ENCODE peak calls at places on chromosomes 2 and 18, in seven cellular contexts. K is H9, V is mesendoderm, G is IMR-90, X is trophoblast cell, S is H1, J is neuronal stem cell. F is an unnamed sample.

GRCh38 chr2:97704989-97705388 is 8.4 kb upstream of the ZAP70 start:
- DNase-seq in K (peak), V (no peak), G (no peak), X (no peak), S (no peak), J (no peak), F (no peak)

GRCh38 chr2:42810971-42811865 is 18.8 kb upstream of the HAAO start:
- DNase-seq in K (peak), V (peak), G (peak), X (peak), S (peak), J (peak), F (peak)

GRCh38 chr2:16225545-16225944 is 285.2 kb downstream of the MYCN start:
- DNase-seq in K (no peak), V (no peak), G (no peak), X (no peak), S (no peak), J (no peak), F (no peak)

GRCh38 chr2:160474891-160475795 is 18.5 kb downstream of the RBMS1 start:
- DNase-seq in K (no peak), V (peak), G (peak), X (no peak), S (no peak), J (no peak), F (peak)

GRCh38 chr18:50312296-50313030 is 25.0 kb upstream of the CXXC1 start:
- DNase-seq in K (no peak), V (no peak), G (no peak), X (peak), S (no peak), J (no peak), F (no peak)

GRCh38 chr2:239125726-239126675 is 274.8 kb downstream of the HDAC4 start:
- DNase-seq in K (no peak), V (no peak), G (no peak), X (no peak), S (no peak), J (no peak), F (no peak)

GRCh38 chr2:199807966-199808365 is 43.0 kb downstream of the FTCDNL1 start:
- DNase-seq in K (no peak), V (peak), G (no peak), X (no peak), S (no peak), J (no peak), F (no peak)

GRCh38 chr2:215619989-215620388 is 184.1 kb upstream of the FN1 start:
- DNase-seq in K (no peak), V (no peak), G (no peak), X (peak), S (no peak), J (no peak), F (no peak)

GRCh38 chr2:195414479-195414878 is 242.5 kb upstream of the SLC39A10 start:
- DNase-seq in K (no peak), V (no peak), G (no peak), X (no peak), S (no peak), J (no peak), F (no peak)

GRCh38 chr2:14451312-14451711 is 181.2 kb upstream of the LRATD1 start:
- DNase-seq in K (no peak), V (peak), G (no peak), X (peak), S (no peak), J (no peak), F (no peak)

GRCh38 chr2:238561230-238561629 is 134.5 kb downstream of the ASB1 start:
- DNase-seq in K (no peak), V (no peak), G (no peak), X (no peak), S (no peak), J (no peak), F (no peak)

GRCh38 chr18:48949606-48950535 is 894 bp downstream of the SMAD7 start:
- DNase-seq in K (peak), V (peak), G (peak), X (peak), S (no peak), J (peak), F (peak)

GRCh38 chr2:8893474-8893873 is 56.1 kb upstream of the KIDINS220 start:
- DNase-seq in K (no peak), V (no peak), G (no peak), X (no peak), S (no peak), J (no peak), F (no peak)

GRCh38 chr2:173664520-173664919 is 300.7 kb downstream of the SP3 start:
- DNase-seq in K (no peak), V (no peak), G (peak), X (no peak), S (no peak), J (no peak), F (no peak)

GRCh38 chr2:128444044-128444771 is 125.5 kb upstream of the HS6ST1 start:
- DNase-seq in K (peak), V (no peak), G (no peak), X (no peak), S (no peak), J (no peak), F (no peak)

GRCh38 chr2:88810488-88810887 is 119.0 kb downstream of the RPIA start:
- DNase-seq in K (no peak), V (no peak), G (no peak), X (no peak), S (no peak), J (no peak), F (no peak)

GRCh38 chr2:162113771-162114168 is 38.3 kb downstream of the GCG start:
- DNase-seq in K (no peak), V (peak), G (peak), X (peak), S (no peak), J (no peak), F (peak)

GRCh38 chr2:239033801-239034560 is 186.1 kb downstream of the TWIST2 start:
- DNase-seq in K (no peak), V (no peak), G (no peak), X (no peak), S (no peak), J (no peak), F (no peak)

GRCh38 chr2:8159211-8159965 is 522.5 kb upstream of the ID2 start:
- DNase-seq in K (no peak), V (peak), G (no peak), X (no peak), S (no peak), J (no peak), F (no peak)

GRCh38 chr2:71453404-71454220 is at the start of gene DYSF:
- DNase-seq in K (peak), V (peak), G (peak), X (peak), S (peak), J (peak), F (peak)

GRCh38 chr2:214796901-214797300 is 12.6 kb downstream of the BARD1 start:
- DNase-seq in K (no peak), V (no peak), G (no peak), X (no peak), S (no peak), J (no peak), F (no peak)

GRCh38 chr2:238162171-238162515 is 3.4 kb downstream of the ERFE start:
- DNase-seq in K (no peak), V (no peak), G (no peak), X (no peak), S (no peak), J (no peak), F (no peak)

GRCh38 chr2:48249631-48250473 is 280.1 kb upstream of the STON1 start:
- DNase-seq in K (no peak), V (no peak), G (peak), X (no peak), S (no peak), J (no peak), F (peak)

GRCh38 chr2:17326717-17327116 is 191.5 kb downstream of the RAD51AP2 start:
- DNase-seq in K (no peak), V (no peak), G (no peak), X (no peak), S (no peak), J (no peak), F (no peak)

GRCh38 chr2:12442627-12442928 is 274.2 kb upstream of the TRIB2 start:
- DNase-seq in K (no peak), V (no peak), G (peak), X (no peak), S (no peak), J (no peak), F (peak)

GRCh38 chr18:5304232-5304631 is 8.7 kb upstream of the ZBTB14 start:
- DNase-seq in K (no peak), V (no peak), G (no peak), X (no peak), S (no peak), J (no peak), F (no peak)

GRCh38 chr18:73520229-73520628 is 627.4 kb downstream of the FBXO15 start:
- DNase-seq in K (peak), V (peak), G (peak), X (no peak), S (peak), J (peak), F (no peak)

GRCh38 chr2:15673919-15674636 is 82.4 kb downstream of the DDX1 start:
- DNase-seq in K (no peak), V (no peak), G (peak), X (peak), S (no peak), J (no peak), F (peak)

GRCh38 chr18:61201516-61201915 is 131.7 kb upstream of the CDH20 start:
- DNase-seq in K (no peak), V (no peak), G (no peak), X (no peak), S (no peak), J (no peak), F (no peak)

GRCh38 chr2:53422979-53423378 is 344.6 kb upstream of the CHAC2 start:
- DNase-seq in K (peak), V (peak), G (peak), X (peak), S (peak), J (peak), F (peak)

DNA sequence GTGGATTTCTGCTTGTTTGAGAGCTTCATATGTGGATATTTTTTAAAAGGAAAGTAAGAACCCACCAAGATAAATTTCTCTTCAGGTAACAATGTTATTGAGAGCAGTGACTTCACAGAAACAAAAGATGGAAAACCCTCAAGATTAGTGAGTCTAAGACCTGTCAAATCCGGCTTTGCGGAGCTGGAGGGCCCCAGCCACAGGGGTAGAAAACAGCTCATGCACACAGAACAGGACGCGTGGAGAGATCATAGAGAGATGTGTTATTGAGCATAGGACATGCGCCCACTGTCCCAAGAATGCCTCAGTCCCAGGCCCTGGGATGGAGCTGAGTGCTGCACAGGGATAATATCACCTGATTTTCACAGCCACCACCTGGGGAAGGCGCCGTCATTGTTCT is 21.3 kb downstream of the EDAR start:
- DNase-seq in K (no peak), V (no peak), G (no peak), X (no peak), S (no peak), J (no peak), F (no peak)
- H3K23ac ChIP-seq in K (no peak), V (no peak), G (no peak), X (no peak), S (no peak), J (no peak), F (no peak)

GRCh38 chr2:22282215-22282614 is 1102.8 kb upstream of the KLHL29 start:
- DNase-seq in K (no peak), V (no peak), G (peak), X (no peak), S (no peak), J (no peak), F (peak)
- H3K23ac ChIP-seq in K (no peak), V (no peak), G (no peak), X (no peak), S (no peak), J (no peak), F (no peak)

DNA sequence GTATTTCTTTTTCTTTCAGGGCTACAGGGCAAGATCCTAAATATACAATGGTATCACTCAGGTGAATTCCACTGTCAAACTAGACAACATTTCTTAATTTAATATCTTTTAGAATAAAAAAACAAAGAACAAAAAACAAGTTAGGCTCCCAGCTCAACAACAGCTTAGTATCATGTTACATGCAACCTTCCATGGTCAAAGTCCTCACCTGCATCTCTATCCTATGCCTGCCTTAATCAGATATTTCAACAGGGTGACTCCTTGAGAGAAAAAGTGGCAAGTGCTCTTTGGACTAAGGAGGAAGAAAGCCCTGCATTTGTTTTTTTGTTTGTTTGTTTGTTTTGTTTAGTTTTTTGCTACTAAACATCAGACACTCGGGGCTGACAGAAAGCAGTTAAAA is 50.2 kb downstream of the WDFY1 start:
- DNase-seq in K (no peak), V (no peak), G (no peak), X (no peak), S (no peak), J (no peak), F (no peak)
- H3K23ac ChIP-seq in K (no peak), V (no peak), G (no peak), X (no peak), S (no peak), J (no peak), F (no peak)

GRCh38 chr2:24049485-24050021 is at the start of gene FKBP1B:
- DNase-seq in K (peak), V (peak), G (peak), X (peak), S (peak), J (peak), F (peak)
- H3K23ac ChIP-seq in K (no peak), V (peak), G (peak), X (no peak), S (no peak), J (peak), F (no peak)

DNA sequence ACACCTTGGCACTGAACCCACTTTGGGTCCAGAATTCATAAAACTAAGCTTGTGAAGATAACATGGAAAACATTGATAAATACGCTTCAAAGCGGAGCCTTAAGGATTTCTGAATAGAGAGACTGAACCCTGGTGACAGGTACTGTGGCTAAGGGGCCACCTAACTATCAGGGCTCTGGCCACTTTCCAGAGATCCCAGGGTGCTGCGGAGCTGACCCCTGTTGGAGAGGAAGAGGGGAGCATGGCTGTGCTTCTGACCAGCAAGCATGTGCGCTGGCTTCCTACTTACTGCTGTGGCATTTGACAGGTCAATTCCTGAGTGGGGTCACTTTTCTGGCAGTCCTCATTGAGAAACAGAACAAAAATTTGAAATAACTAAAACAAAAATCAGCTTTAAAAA is 228.3 kb downstream of the NAPG start:
- DNase-seq in K (no peak), V (no peak), G (no peak), X (no peak), S (no peak), J (no peak), F (no peak)
- H3K23ac ChIP-seq in K (no peak), V (no peak), G (no peak), X (no peak), S (no peak), J (no peak), F (no peak)

GRCh38 chr2:145067631-145068030 is 547.7 kb upstream of the ZEB2 start:
- DNase-seq in K (no peak), V (no peak), G (no peak), X (no peak), S (no peak), J (no peak), F (no peak)
- H3K23ac ChIP-seq in K (no peak), V (no peak), G (no peak), X (no peak), S (no peak), J (no peak), F (no peak)

GRCh38 chr18:64287926-64288325 is 139.0 kb upstream of the LINC00305 start:
- DNase-seq in K (no peak), V (no peak), G (no peak), X (no peak), S (no peak), J (no peak), F (no peak)
- H3K23ac ChIP-seq in K (no peak), V (no peak), G (no peak), X (no peak), S (no peak), J (no peak), F (no peak)

DNA sequence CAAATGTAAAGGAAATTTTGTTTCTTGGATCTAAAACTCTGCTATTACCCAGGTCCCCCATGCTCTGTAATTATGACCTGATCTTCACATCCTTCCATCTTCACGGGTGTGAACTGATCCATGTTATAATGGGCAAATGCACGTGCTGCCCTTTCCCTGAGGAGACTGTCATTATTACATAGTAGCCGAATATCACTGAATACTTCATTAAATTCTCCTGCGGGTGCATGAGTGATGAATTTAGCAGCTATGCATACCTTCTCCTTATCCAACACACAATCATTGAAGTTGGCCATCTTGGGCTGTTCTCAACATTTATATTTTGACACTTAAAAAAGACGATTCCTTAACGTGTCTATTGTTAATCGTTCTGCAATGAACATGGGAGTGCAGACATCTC is 153.4 kb downstream of the BAZ2B start:
- DNase-seq in K (no peak), V (no peak), G (no peak), X (peak), S (no peak), J (no peak), F (no peak)
- H3K23ac ChIP-seq in K (no peak), V (no peak), G (no peak), X (no peak), S (no peak), J (no peak), F (no peak)

GRCh38 chr2:209230560-209230959 is 193.3 kb upstream of the MAP2 start:
- DNase-seq in K (no peak), V (no peak), G (no peak), X (no peak), S (no peak), J (no peak), F (no peak)
- H3K23ac ChIP-seq in K (no peak), V (no peak), G (no peak), X (no peak), S (no peak), J (no peak), F (no peak)

DNA sequence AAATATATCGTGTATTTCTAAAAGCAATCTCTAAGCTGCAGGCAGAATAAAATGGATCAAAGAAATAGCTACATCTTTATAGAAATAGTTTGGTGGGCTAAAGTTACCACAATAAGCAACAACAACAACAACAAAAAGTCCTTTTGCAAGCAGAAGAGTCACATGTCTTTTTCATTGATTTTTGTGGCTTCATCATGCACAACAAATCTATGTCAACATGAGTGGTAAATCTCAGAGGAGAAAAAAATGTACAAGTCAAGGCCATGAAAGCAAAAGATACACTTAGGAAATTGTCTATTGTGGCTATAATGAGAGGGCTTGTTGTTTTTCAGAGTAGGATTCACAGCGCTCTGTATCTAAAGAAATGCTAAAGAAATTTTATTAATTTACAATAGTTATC is 269.7 kb downstream of the GRB14 start:
- DNase-seq in K (no peak), V (no peak), G (no peak), X (no peak), S (no peak), J (no peak), F (no peak)
- H3K23ac ChIP-seq in K (no peak), V (no peak), G (no peak), X (no peak), S (no peak), J (no peak), F (no peak)